ENCODE peak calls at places on chromosomes 7 and 10, in seven cellular contexts. S is WERI-Rb-1, R is fibroblast of lung, P is OCI-LY7, O is PC-3, G is RWPE1, I is cardiac muscle cell. K is an unnamed sample.

GRCh38 chr10:126013489-126014281 is 117.3 kb downstream of the FANK1 start:
- DNase-seq in I (peak), R (peak), P (no peak), G (peak), O (peak), S (no peak), K (no peak)

GRCh38 chr10:84541289-84541637 is 212.9 kb downstream of the CCSER2 start:
- DNase-seq in R (no peak), O (no peak), S (peak), I (no peak), G (no peak), P (no peak), K (no peak)

GRCh38 chr10:48575901-48576300 is 29.0 kb downstream of the ARHGAP22 start:
- DNase-seq in O (no peak), P (no peak), R (no peak), I (no peak), S (no peak), G (no peak), K (no peak)

GRCh38 chr10:80163741-80164341 is 31.3 kb downstream of the PLAC9 start:
- DNase-seq in O (peak), G (peak), P (no peak), I (no peak), S (no peak), R (peak), K (no peak)

GRCh38 chr10:47260505-47261111 is 39.4 kb upstream of the GDF10 start:
- DNase-seq in S (peak), P (no peak), R (no peak), G (no peak), I (peak), O (no peak), K (no peak)

GRCh38 chr10:110612629-110613028 is 31.5 kb upstream of the RBM20 start:
- DNase-seq in S (no peak), R (no peak), G (no peak), P (no peak), O (no peak), I (no peak), K (no peak)

GRCh38 chr7:35757574-35757973 is 43.3 kb upstream of the SEPTIN7 start:
- DNase-seq in S (no peak), P (no peak), R (no peak), I (no peak), O (no peak), G (no peak), K (no peak)

GRCh38 chr7:28096713-28097112 is 83.9 kb downstream of the JAZF1 start:
- DNase-seq in S (peak), P (peak), I (peak), O (peak), G (peak), R (peak), K (peak)

GRCh38 chr7:36545291-36545690 is 155.6 kb downstream of the ANLN start:
- DNase-seq in R (no peak), I (no peak), P (no peak), G (no peak), S (no peak), O (no peak), K (no peak)

GRCh38 chr7:86978804-86979506 is 80.5 kb downstream of the ELAPOR2 start:
- DNase-seq in O (no peak), G (no peak), S (no peak), I (no peak), P (peak), R (no peak), K (no peak)

GRCh38 chr7:127437772-127438330 is 45.3 kb upstream of the ZNF800 start:
- DNase-seq in I (no peak), O (peak), R (peak), G (peak), S (no peak), P (no peak), K (no peak)

GRCh38 chr10:119006451-119007210 is 22.9 kb upstream of the NANOS1 start:
- DNase-seq in I (no peak), G (peak), R (peak), P (no peak), O (peak), S (no peak), K (no peak)

GRCh38 chr7:40579401-40579800 is 444.6 kb downstream of the SUGCT start:
- DNase-seq in P (no peak), S (peak), O (no peak), I (no peak), G (no peak), R (no peak), K (no peak)

GRCh38 chr7:98568891-98569290 is 48.2 kb upstream of the NPTX2 start:
- DNase-seq in S (no peak), R (no peak), I (no peak), P (no peak), G (no peak), O (no peak), K (no peak)

GRCh38 chr7:158107806-158108205 is 479.8 kb downstream of the PTPRN2 start:
- DNase-seq in P (no peak), I (no peak), S (no peak), G (no peak), R (no peak), O (no peak), K (no peak)
- TF ChIP-seq CTCF in P (no peak), I (no peak), S (no peak), G (no peak), R (no peak), O (no peak), K (no peak)

GRCh38 chr10:102602272-102603045 is 41.8 kb upstream of the TRIM8 start:
- DNase-seq in S (no peak), P (no peak), O (no peak), R (peak), G (no peak), I (no peak), K (no peak)

GRCh38 chr10:102604379-102604960 is 39.8 kb upstream of the TRIM8 start:
- DNase-seq in G (peak), R (peak), P (no peak), I (no peak), S (no peak), O (peak), K (no peak)

GRCh38 chr10:102605712-102606111 is 38.6 kb upstream of the TRIM8 start:
- DNase-seq in G (no peak), I (no peak), S (no peak), R (no peak), O (peak), P (no peak), K (no peak)

GRCh38 chr10:102601639-102602038 is 42.6 kb upstream of the TRIM8 start:
- DNase-seq in R (no peak), G (no peak), S (no peak), O (no peak), I (no peak), P (no peak), K (no peak)

DNA sequence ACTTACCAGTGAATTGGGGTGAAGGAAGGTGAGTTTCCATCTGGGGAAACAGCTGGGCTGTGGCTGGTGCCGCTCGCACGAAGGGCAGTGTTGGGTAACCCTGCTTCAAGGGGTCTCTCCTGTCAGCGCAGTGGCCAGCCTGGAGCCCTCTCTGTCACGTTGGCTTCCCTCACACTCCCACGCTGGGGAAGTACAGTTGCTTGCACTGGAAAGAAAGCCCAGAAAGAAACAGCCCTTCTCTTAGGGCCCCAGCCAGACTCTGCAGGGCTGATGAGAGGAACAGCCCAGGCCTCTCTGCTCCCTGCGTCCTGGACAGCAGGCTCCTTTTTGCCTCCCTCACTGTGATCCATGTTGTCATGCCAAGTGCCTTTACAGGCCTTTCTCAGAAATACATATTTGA is 40.3 kb upstream of the TRIM8 start:
- DNase-seq in G (no peak), S (no peak), O (no peak), P (no peak), I (no peak), R (peak), K (peak)
- H3K27ac ChIP-seq in G (peak), S (no peak), O (peak), P (no peak), I (peak), R (peak), K (peak)

GRCh38 chr10:68879628-68880027 is 21.5 kb upstream of the DDX50 start:
- DNase-seq in I (no peak), P (no peak), O (no peak), R (no peak), S (no peak), G (no peak), K (no peak)
- TF ChIP-seq CTCF in I (no peak), P (no peak), O (no peak), R (no peak), S (no peak), G (no peak), K (no peak)

GRCh38 chr7:50317697-50318640 is 13.5 kb downstream of the IKZF1 start:
- DNase-seq in R (no peak), G (no peak), P (no peak), S (no peak), O (no peak), I (no peak), K (no peak)
- H3K27ac ChIP-seq in R (no peak), G (no peak), P (no peak), S (peak), O (no peak), I (no peak), K (no peak)

GRCh38 chr10:77504870-77505257 is 132.7 kb downstream of the KCNMA1 start:
- DNase-seq in O (peak), I (no peak), G (peak), S (peak), P (no peak), R (no peak), K (no peak)
- TF ChIP-seq CTCF in O (peak), I (no peak), G (no peak), S (peak), P (no peak), R (no peak), K (no peak)

GRCh38 chr10:124654686-124655085 is 89.5 kb downstream of the FAM53B start:
- DNase-seq in G (peak), S (no peak), O (no peak), P (no peak), R (no peak), I (no peak), K (no peak)
- H3K27ac ChIP-seq in G (peak), S (no peak), O (no peak), P (no peak), R (no peak), I (no peak), K (peak)

K was measured in HL-60.